ENCODE peak calls at places on chromosomes 7 and 10, in five cellular contexts. One of them, this sample, is unnamed.
A peak's percentile ranks its signal among the peaks of the same experiment; 100 is the strongest.

GRCh38 chr10:74056081-74056818 is 58.3 kb downstream of the VCL start:
- DNase-seq in posterior cingulate gyrus: no peak
- DNase-seq in activated CD4-positive, alpha-beta memory T cell treated with anti-CD3 and anti-CD28 coated beads for 36 hours: peak; percentile 20
- DNase-seq in EL: peak; percentile 83
- DNase-seq in RKO: peak; percentile 41
- DNase-seq in this sample: no peak

GRCh38 chr10:109889867-109890266 is 33.4 kb downstream of the XPNPEP1 start:
- DNase-seq in posterior cingulate gyrus: no peak
- DNase-seq in activated CD4-positive, alpha-beta memory T cell treated with anti-CD3 and anti-CD28 coated beads for 36 hours: no peak
- DNase-seq in EL: peak; percentile 86
- DNase-seq in RKO: peak; percentile 3
- DNase-seq in this sample: no peak

GRCh38 chr7:79050592-79050991 is 402.9 kb downstream of the MAGI2 start:
- DNase-seq in EL: peak; percentile 48
- DNase-seq in activated CD4-positive, alpha-beta memory T cell treated with anti-CD3 and anti-CD28 coated beads for 36 hours: no peak
- DNase-seq in RKO: peak; percentile 3
- DNase-seq in posterior cingulate gyrus: peak; percentile 6
- DNase-seq in this sample: no peak

GRCh38 chr10:101778781-101779543 is 3.0 kb upstream of the FGF8 start:
- DNase-seq in RKO: no peak
- DNase-seq in activated CD4-positive, alpha-beta memory T cell treated with anti-CD3 and anti-CD28 coated beads for 36 hours: peak; percentile 48
- DNase-seq in posterior cingulate gyrus: no peak
- DNase-seq in EL: no peak
- DNase-seq in this sample: no peak

GRCh38 chr7:142939226-142939910 is at the start of gene LLCFC1:
- DNase-seq in posterior cingulate gyrus: no peak
- DNase-seq in EL: no peak
- DNase-seq in activated CD4-positive, alpha-beta memory T cell treated with anti-CD3 and anti-CD28 coated beads for 36 hours: peak; percentile 17
- DNase-seq in RKO: no peak
- DNase-seq in this sample: no peak

GRCh38 chr7:120472892-120473291 is 199.9 kb downstream of the KCND2 start:
- DNase-seq in activated CD4-positive, alpha-beta memory T cell treated with anti-CD3 and anti-CD28 coated beads for 36 hours: no peak
- DNase-seq in RKO: no peak
- DNase-seq in posterior cingulate gyrus: no peak
- DNase-seq in EL: no peak
- DNase-seq in this sample: no peak

GRCh38 chr10:30493609-30494530 is 59.9 kb downstream of the MAP3K8 start:
- DNase-seq in activated CD4-positive, alpha-beta memory T cell treated with anti-CD3 and anti-CD28 coated beads for 36 hours: peak; percentile 34
- DNase-seq in posterior cingulate gyrus: no peak
- DNase-seq in EL: peak; percentile 77
- DNase-seq in RKO: peak; percentile 83
- DNase-seq in this sample: no peak

GRCh38 chr7:128919241-128919640 is 8.7 kb upstream of the KCP start:
- DNase-seq in posterior cingulate gyrus: no peak
- DNase-seq in EL: no peak
- DNase-seq in RKO: no peak
- DNase-seq in activated CD4-positive, alpha-beta memory T cell treated with anti-CD3 and anti-CD28 coated beads for 36 hours: no peak
- DNase-seq in this sample: no peak

GRCh38 chr7:149727541-149728476 is 45.6 kb downstream of the ZNF467 start:
- DNase-seq in activated CD4-positive, alpha-beta memory T cell treated with anti-CD3 and anti-CD28 coated beads for 36 hours: no peak
- DNase-seq in posterior cingulate gyrus: no peak
- DNase-seq in RKO: no peak
- DNase-seq in EL: no peak
- DNase-seq in this sample: no peak

This sample was measured in caudate nucleus.